ENCODE peak calls at places on chromosomes 12 and 14, in five cellular contexts. V is breast epithelium, C is Peyer's patch, W is NB4, E is GM12878. H is an unnamed sample.

GRCh38 chr14:61953602-61954001 is 191.4 kb downstream of the SNAPC1 start:
- DNase-seq in V (no peak), C (no peak), W (no peak), E (no peak), H (no peak)

GRCh38 chr14:91038439-91038838 is 22.0 kb downstream of the RPS6KA5 start:
- DNase-seq in V (peak), C (no peak), W (peak), E (no peak), H (peak)

GRCh38 chr12:126668961-126669360 is 1598.0 kb upstream of the TMEM132C start:
- DNase-seq in V (no peak), C (no peak), W (no peak), E (no peak), H (no peak)

GRCh38 chr12:304815-305214 is 42.2 kb upstream of the SLC6A13 start:
- DNase-seq in V (no peak), C (no peak), W (no peak), E (no peak), H (no peak)

GRCh38 chr12:22624908-22625646 is at the start of gene ETNK1:
- DNase-seq in V (peak), C (peak), W (peak), E (peak), H (peak)

GRCh38 chr12:111024205-111024794 is 103.9 kb upstream of the MYL2 start:
- DNase-seq in V (no peak), C (peak), W (peak), E (peak), H (peak)

GRCh38 chr12:64780220-64780530 is 21.0 kb upstream of the GNS start:
- DNase-seq in V (no peak), C (no peak), W (no peak), E (no peak), H (no peak)

GRCh38 chr12:76259660-76260389 is 88.4 kb downstream of the BBS10 start:
- DNase-seq in V (peak), C (no peak), W (no peak), E (no peak), H (no peak)

GRCh38 chr14:43413094-43413493 is 1094.0 kb downstream of the FSCB start:
- DNase-seq in V (no peak), C (no peak), W (no peak), E (no peak), H (no peak)

GRCh38 chr14:84655014-84655413 is 874.9 kb upstream of the FLRT2 start:
- DNase-seq in V (no peak), C (no peak), W (no peak), E (no peak), H (peak)

GRCh38 chr14:81219821-81220487 is 805 bp downstream of the GTF2A1 start:
- DNase-seq in V (peak), C (no peak), W (peak), E (no peak), H (peak)

GRCh38 chr14:105496831-105497591 is 6.0 kb downstream of the TEDC1 start:
- DNase-seq in V (no peak), C (no peak), W (no peak), E (no peak), H (no peak)

GRCh38 chr12:56029666-56030293 is 8.9 kb downstream of the IKZF4 start:
- DNase-seq in V (no peak), C (no peak), W (peak), E (no peak), H (no peak)

GRCh38 chr14:81829447-81829846 is 295.8 kb upstream of the SEL1L start:
- DNase-seq in V (no peak), C (no peak), W (no peak), E (no peak), H (no peak)

GRCh38 chr12:85405781-85406522 is 125.9 kb downstream of the ALX1 start:
- DNase-seq in V (no peak), C (no peak), W (peak), E (no peak), H (no peak)

GRCh38 chr14:53908416-53908815 is 48.2 kb downstream of the BMP4 start:
- DNase-seq in V (no peak), C (no peak), W (no peak), E (no peak), H (no peak)

GRCh38 chr12:1413930-1414329 is 180.5 kb downstream of the FBXL14 start:
- DNase-seq in V (no peak), C (no peak), W (no peak), E (no peak), H (no peak)

GRCh38 chr14:75234173-75234855 is 44.3 kb upstream of the FOS start:
- DNase-seq in V (no peak), C (no peak), W (no peak), E (no peak), H (no peak)

GRCh38 chr12:42262271-42262670 is 24.2 kb upstream of the YAF2 start:
- DNase-seq in V (no peak), C (no peak), W (no peak), E (no peak), H (no peak)

GRCh38 chr14:73887116-73887490 is 444 bp downstream of the ZNF410 start:
- DNase-seq in V (peak), C (peak), W (no peak), E (no peak), H (no peak)

GRCh38 chr12:1013618-1014489 is 22.8 kb downstream of the ERC1 start:
- DNase-seq in V (no peak), C (no peak), W (no peak), E (no peak), H (peak)

GRCh38 chr14:92645841-92646478 is 102.5 kb downstream of the LGMN start:
- DNase-seq in V (no peak), C (no peak), W (peak), E (no peak), H (no peak)

DNA sequence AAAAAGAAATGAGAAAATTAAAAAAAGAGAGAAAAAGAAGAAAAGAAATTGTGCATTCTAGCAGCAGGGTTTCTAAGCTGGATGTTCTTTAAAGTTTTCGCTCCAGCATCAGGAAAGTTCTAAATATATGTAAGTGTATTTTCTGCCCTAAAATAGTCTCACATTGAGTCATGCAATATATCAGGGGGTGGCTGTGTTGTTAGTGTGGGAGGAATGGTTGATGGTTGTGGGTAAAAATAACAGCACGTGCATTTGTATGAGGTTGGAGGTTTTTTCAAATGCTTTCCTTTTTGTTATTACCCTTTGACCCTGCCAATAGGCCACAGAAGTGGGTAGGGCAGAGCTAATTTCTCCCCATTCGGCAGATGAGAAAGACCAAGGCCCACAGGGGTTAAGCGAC is 65.1 kb upstream of the FBXO21 start:
- DNase-seq in V (no peak), C (no peak), W (no peak), E (no peak), H (no peak)
- TF ChIP-seq POLR2A in V (no peak), C (no peak), W (no peak), E (no peak), H (no peak)

DNA sequence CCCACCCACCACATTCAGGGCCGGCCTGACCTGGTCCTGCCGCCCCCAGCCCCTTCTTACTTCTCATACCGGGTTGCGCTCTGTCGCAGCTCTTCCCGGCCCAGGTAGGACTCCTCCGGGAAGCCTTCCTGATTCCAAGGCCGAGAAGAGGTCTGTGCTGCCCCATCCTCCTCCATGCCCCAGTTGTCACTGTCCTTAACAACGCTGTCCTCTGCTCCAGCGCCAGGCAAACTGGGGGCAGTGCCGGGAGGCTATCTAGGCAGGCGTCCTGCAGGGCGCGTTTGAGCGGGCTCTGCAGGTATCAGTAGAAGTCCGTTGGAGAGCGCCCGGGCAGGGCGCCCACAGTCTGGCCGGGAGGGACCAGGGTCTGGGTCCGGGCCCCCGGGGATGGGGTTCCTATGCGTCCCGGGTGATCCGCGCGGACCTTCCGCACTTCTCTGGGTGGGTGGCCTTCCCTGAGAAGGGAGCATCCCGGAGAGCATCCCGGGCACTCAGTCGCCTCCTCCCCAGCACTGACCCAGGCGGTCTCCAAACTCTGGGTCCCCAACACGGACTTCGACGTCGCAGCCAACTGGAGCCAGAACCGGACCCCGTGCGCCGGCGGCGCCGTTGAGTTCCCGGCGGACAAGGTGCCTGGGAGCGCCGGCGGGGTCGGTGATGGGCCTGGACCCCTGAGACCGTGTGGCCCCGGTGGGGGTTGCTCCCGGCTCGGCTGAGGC is 897 bp downstream of the AMN start:
- DNase-seq in V (no peak), C (no peak), W (no peak), E (no peak), H (no peak)
- H3K4me3 ChIP-seq in V (no peak), C (peak), W (no peak), E (peak), H (no peak)

GRCh38 chr14:106530031-106530422 is 1003.6 kb downstream of the TMEM121 start:
- DNase-seq in V (no peak), C (no peak), W (no peak), E (no peak), H (no peak)

GRCh38 chr14:106528717-106529116 is 1002.3 kb downstream of the TMEM121 start:
- DNase-seq in V (no peak), C (no peak), W (no peak), E (no peak), H (no peak)

DNA sequence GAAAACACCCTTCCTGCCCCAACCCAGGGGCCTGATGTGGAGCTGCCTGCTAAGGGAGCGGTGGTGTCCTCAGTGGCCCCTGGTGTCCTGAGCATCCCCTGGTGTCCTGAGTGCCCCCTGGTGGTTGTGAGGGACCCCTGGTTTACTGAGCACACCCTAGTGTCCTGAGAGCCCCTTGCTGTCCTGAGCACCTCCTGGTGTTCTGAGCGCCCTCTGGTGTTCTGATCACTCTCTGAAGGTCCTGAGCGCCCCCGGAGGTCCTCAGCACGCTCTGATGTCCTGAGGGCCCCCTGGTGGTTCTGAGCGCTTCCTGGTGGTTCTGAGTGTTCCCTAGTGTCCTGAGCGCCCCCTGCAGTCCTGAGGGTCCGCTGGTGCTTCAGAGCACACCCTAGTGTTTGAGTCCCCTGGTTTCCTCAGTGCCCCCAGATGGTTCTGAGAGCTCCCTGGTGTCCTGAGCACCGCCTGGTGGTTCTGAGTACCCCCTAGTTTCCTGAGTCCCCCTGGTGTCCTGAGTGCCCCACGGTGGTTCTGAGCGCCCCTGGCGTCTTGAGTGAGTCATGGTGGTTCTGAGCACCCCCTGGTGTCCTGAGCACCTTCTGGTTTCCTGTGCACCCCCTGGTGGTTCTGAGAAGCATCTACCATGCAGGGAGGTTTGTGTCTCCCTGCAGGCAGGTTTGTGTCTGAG is 1004.2 kb downstream of the TMEM121 start:
- DNase-seq in V (no peak), C (peak), W (peak), E (peak), H (no peak)
- TF ChIP-seq CTCF in V (no peak), C (no peak), W (peak), E (peak), H (no peak)

DNA sequence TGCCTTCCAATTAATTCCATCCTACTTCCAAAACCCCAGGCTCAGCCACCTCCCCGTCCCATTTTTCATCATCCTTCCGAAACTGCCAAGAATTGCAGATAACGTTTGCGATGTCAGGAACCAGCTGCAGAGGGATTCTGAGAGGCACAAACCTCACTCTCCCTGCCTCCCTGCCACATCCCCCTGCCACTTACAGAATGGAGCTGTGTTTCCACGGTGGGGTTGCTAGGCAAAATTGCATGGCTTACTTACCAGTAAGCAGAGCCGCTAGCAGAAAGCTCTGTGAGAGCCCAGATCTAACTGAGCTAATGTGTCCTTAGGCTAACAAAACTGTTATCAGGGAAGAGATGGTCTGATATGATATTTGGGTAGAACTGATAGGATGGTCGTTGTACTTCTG is 127.4 kb downstream of the KCNK10 start:
- DNase-seq in V (no peak), C (no peak), W (no peak), E (no peak), H (no peak)
- TF ChIP-seq POLR2A in V (no peak), C (no peak), W (no peak), E (no peak), H (no peak)

DNA sequence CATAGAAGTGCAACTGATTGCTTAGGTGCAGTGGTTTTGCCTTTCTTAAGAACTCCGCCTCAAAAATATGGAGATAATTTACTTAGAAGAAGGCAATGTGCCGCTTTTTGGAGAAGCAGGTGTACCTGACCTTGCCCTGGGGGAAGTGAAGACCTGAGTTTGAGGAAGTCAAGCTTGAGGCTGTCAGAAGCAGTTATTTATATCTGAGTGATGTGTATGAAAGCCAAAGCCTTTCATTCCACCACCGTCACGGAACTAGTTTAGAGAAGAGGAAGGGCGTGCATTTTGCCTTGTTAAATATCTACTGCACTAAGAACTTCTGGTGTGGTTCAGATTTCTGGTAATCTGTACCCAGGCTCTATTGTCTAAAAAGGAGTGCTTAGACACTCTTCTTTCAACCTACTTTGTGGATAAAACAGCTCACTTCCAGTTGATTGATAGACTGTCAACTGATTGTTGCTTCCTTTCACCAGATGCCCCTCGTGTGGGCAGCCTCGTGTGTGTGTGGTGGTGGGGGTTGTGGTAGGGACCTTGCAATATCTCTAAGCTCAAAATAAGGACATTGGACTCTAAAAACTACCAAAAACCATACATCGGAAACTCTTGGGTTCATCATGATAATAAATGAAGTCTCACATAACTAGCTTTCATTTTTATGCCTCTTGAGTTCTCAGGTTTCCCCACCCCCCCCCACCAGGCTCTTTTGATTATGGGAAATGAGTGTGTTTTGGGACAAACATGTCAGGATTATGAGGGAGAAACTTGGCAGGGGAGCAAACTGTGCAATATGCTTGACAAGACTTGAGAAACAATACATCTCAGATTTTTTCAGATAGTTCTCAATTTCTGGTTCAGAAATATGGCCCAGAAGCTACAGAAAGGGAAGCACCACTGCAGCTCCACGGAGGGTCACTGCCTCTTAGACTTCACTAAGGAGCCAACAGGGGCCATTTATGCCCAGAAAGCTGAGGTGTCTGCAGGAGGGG is 78.6 kb downstream of the ARF6 start:
- DNase-seq in V (no peak), C (peak), W (peak), E (peak), H (peak)
- H3K4me3 ChIP-seq in V (no peak), C (no peak), W (no peak), E (peak), H (no peak)

DNA sequence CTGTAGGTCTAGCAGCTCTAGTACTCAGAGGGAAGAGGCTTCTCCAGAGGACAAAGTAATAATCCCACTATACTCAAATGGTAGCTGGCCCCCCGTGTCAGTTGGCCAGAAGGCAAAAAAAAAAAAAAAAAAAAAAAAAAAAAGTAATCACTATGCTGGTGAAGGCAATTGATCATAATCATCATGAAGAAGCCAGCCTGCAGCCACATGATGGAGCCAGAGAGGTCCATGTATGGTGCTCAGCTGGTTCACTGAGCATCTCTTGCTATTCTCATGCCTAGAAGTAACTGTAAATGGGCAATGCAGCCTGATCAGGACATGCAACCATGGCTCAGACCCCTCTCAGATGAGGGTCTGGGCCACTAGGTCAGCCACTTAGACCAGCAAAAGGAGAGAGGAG is 378.8 kb downstream of the MED13L start:
- DNase-seq in V (no peak), C (no peak), W (peak), E (no peak), H (peak)
- TF ChIP-seq CTCF in V (no peak), C (no peak), W (peak), E (peak), H (no peak)

GRCh38 chr12:6123258-6123657 is 1.2 kb downstream of the VWF start:
- DNase-seq in V (no peak), C (no peak), W (no peak), E (no peak), H (no peak)

GRCh38 chr12:6118891-6119568 is 5.4 kb downstream of the VWF start:
- DNase-seq in V (no peak), C (no peak), W (no peak), E (no peak), H (peak)

GRCh38 chr12:6122211-6122610 is 2.3 kb downstream of the VWF start:
- DNase-seq in V (no peak), C (no peak), W (no peak), E (no peak), H (no peak)

GRCh38 chr12:6120796-6121473 is 3.5 kb downstream of the VWF start:
- DNase-seq in V (no peak), C (no peak), W (no peak), E (no peak), H (peak)

GRCh38 chr12:6124411-6125151 is at the start of gene VWF:
- DNase-seq in V (peak), C (no peak), W (no peak), E (no peak), H (no peak)
- TF ChIP-seq POLR2A in V (no peak), C (no peak), W (no peak), E (no peak), H (no peak)

DNA sequence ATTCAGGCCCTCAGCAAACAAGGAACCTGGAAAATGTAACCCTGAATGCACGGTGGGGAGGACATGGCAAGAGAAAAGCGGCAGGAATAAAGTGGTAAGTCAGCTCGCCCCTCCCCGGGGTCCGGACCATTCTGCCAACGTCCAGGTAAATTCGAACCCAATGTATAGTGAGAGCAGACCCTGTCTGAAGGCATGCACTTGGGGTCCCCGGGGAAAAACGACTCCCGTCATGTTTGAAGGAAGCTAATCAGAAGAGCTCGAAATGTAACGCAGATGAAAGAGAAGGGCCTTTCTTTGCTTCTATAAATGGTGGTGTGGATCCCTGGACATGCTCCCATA is 193 bp downstream of the ACACB start:
- DNase-seq in V (no peak), C (no peak), W (peak), E (no peak), H (no peak)
- H3K4me3 ChIP-seq in V (no peak), C (peak), W (no peak), E (no peak), H (no peak)

GRCh38 chr12:113820310-113820709 is 145.8 kb downstream of the RBM19 start:
- DNase-seq in V (no peak), C (no peak), W (no peak), E (no peak), H (no peak)
- TF ChIP-seq CTCF in V (no peak), C (no peak), W (no peak), E (no peak), H (no peak)

H was measured in lower leg skin.